ENCODE peak calls at places on chromosomes 16 and 17, in seven cellular contexts. U is caudate nucleus, T is astrocyte of the hippocampus, Y is T-cell, B is T-helper 1 cell, S is pulmonary artery endothelial cell, L is sciatic nerve. G is an unnamed sample.
A peak's percentile ranks its signal among the peaks of the same experiment; 100 is the strongest.

GRCh38 chr16:64475627-64476351 is 646.1 kb downstream of the CDH11 start:
- DNase-seq in T (peak; percentile 65), S (no peak), Y (no peak), U (peak; percentile 38), B (no peak), L (no peak), G (no peak)

GRCh38 chr16:72937360-72937759 is 110.6 kb downstream of the ZFHX3 start:
- DNase-seq in B (no peak), T (no peak), U (no peak), L (no peak), S (no peak), Y (no peak), G (no peak)

GRCh38 chr17:82843904-82844640 is 4.2 kb upstream of the ZNF750 start:
- DNase-seq in B (no peak), U (no peak), L (peak; percentile 44), S (no peak), T (no peak), Y (no peak), G (no peak)

GRCh38 chr16:74999208-74999682 is 421 bp downstream of the ZNRF1 start:
- DNase-seq in U (peak; percentile 43), B (no peak), L (peak; percentile 68), T (no peak), Y (peak; percentile 22), S (no peak), G (peak; percentile 70)

GRCh38 chr16:1132431-1132830 is 20.5 kb upstream of the CACNA1H start:
- DNase-seq in T (no peak), B (no peak), Y (no peak), S (no peak), U (no peak), L (no peak), G (no peak)

GRCh38 chr17:18224053-18224427 is 1.4 kb upstream of the LLGL1 start:
- DNase-seq in T (no peak), L (no peak), B (no peak), Y (no peak), U (no peak), S (no peak), G (no peak)

GRCh38 chr17:59300941-59301340 is 30.5 kb upstream of the YPEL2 start:
- DNase-seq in S (no peak), L (no peak), T (no peak), B (no peak), Y (no peak), U (no peak), G (no peak)

GRCh38 chr16:2056681-2057407 is 9.1 kb downstream of the TSC2 start:
- DNase-seq in T (no peak), Y (no peak), L (no peak), B (no peak), U (no peak), S (no peak), G (no peak)

GRCh38 chr17:41307647-41308046 is 1.5 kb downstream of the KRTAP16-1 start:
- DNase-seq in U (no peak), L (no peak), T (peak; percentile 60), Y (no peak), B (no peak), S (no peak), G (peak; percentile 65)

GRCh38 chr16:83470406-83470805 is 337.4 kb upstream of the HSBP1 start:
- DNase-seq in U (no peak), B (no peak), L (no peak), S (no peak), T (peak; percentile 67), Y (no peak), G (no peak)

GRCh38 chr16:2798723-2799204 is 494 bp downstream of the PRSS41 start:
- DNase-seq in U (no peak), B (no peak), L (no peak), Y (no peak), T (no peak), S (no peak), G (peak; percentile 63)

GRCh38 chr17:80761421-80761871 is 216.8 kb downstream of the RPTOR start:
- DNase-seq in U (no peak), S (peak; percentile 40), T (peak; percentile 87), L (no peak), Y (peak; percentile 32), B (peak; percentile 71), G (no peak)

GRCh38 chr16:66082424-66082823 is 284.1 kb upstream of the CDH5 start:
- DNase-seq in L (no peak), U (no peak), Y (no peak), B (no peak), S (no peak), T (no peak), G (no peak)

GRCh38 chr16:27722892-27723450 is 173.0 kb downstream of the KATNIP start:
- DNase-seq in Y (no peak), B (no peak), T (no peak), S (no peak), U (no peak), L (no peak), G (no peak)

GRCh38 chr17:78884876-78885667 is 17.9 kb downstream of the CEP295NL start:
- DNase-seq in L (no peak), Y (no peak), U (no peak), S (no peak), B (no peak), T (no peak), G (no peak)

GRCh38 chr16:75307506-75307905 is 56.1 kb upstream of the BCAR1 start:
- DNase-seq in B (no peak), Y (no peak), U (no peak), S (no peak), T (no peak), L (no peak), G (no peak)